ENCODE peak calls at places on chromosome 12, in four cellular contexts. O, L, T and A are unnamed samples.

GRCh38 chr12:3530548-3530947 is 39.5 kb downstream of the PRMT8 start:
- DNase-seq in O (no peak), L (no peak), T (no peak), A (no peak)

GRCh38 chr12:104493504-104493903 is 36.8 kb downstream of the CHST11 start:
- DNase-seq in O (no peak), L (no peak), T (no peak), A (no peak)

GRCh38 chr12:124410354-124411175 is 115.7 kb downstream of the RFLNA start:
- DNase-seq in O (peak; percentile 55), L (peak; percentile 59), T (peak; percentile 67), A (no peak)

GRCh38 chr12:131074221-131075083 is 120.7 kb downstream of the ADGRD1 start:
- DNase-seq in O (no peak), L (no peak), T (peak; percentile 50), A (no peak)

GRCh38 chr12:116339800-116340371 is 62.4 kb upstream of the MED13L start:
- DNase-seq in O (peak; percentile 45), L (no peak), T (no peak), A (no peak)

GRCh38 chr12:124913474-124914391 is 717 bp downstream of the UBC start:
- DNase-seq in O (peak; percentile 75), L (peak; percentile 93), T (peak; percentile 88), A (peak; percentile 90)

GRCh38 chr12:47102845-47103666 is 23.3 kb upstream of the AMIGO2 start:
- DNase-seq in O (peak; percentile 87), L (no peak), T (no peak), A (no peak)

GRCh38 chr12:131810672-131811071 is 17.5 kb upstream of the MMP17 start:
- DNase-seq in O (no peak), L (no peak), T (no peak), A (no peak)

GRCh38 chr12:43882578-43883178 is 46.8 kb downstream of the TMEM117 start:
- DNase-seq in O (peak; percentile 50), L (peak; percentile 22), T (no peak), A (no peak)

DNA sequence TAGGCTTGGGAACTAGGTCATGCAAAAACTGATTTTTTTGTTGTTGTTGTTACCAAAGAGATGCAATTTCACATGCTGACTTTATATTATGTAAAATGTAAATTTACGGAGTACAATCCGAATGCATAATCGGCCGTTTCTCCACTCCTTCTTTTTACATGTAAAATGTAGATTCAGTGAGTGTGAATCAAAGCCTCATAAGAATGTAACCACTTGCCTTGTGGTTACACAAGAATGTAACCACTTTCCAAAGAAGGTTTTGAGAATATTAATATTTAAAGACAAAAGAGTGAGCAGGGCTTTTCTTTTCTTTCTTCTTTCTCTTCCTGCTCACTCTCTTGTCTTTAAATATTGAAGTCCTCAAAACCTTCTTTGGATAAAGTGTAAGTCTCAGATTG is 26.6 kb upstream of the CD69 start:
- DNase-seq in O (peak; percentile 74), L (no peak), T (no peak), A (no peak)
- H3K4me3 ChIP-seq in O (no peak overlapping the region), L (no peak overlapping the region), T (no peak overlapping the region), A (no peak overlapping the region)

GRCh38 chr12:98592825-98593322 is 612 bp upstream of the SLC25A3 start:
- DNase-seq in O (no peak), L (no peak), T (no peak), A (no peak)

GRCh38 chr12:98593351-98594049 is at the start of gene SLC25A3:
- DNase-seq in O (peak; percentile 97), L (peak; percentile 97), T (peak; percentile 95), A (peak; percentile 98)

GRCh38 chr12:98594050-98594853 is 766 bp downstream of the SLC25A3 start:
- DNase-seq in O (peak; percentile 20), L (peak; percentile 47), T (peak; percentile 57), A (no peak)

GRCh38 chr12:98587084-98587483 is 6.4 kb upstream of the SLC25A3 start:
- DNase-seq in O (no peak), L (no peak), T (no peak), A (no peak)

DNA sequence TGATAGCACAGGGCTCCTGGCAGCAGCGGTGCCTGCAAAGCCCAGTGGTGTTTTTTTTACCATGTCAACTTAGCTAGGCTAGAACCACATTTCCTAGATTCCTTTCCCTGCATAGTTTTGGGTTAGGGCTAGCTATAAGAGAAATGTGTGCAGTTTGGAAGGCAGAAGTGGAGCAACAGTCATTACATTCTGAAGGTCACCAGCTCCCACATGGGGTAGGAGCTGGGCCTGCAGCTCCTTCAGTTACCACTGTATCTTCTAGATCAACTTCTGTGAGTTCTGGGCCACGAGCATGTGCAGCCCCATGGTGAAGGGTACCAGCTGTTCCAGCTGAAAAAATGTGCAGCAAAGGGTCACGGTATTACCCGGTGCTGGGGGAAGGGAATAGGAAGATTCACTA is 2.3 kb upstream of the SLC25A3 start:
- DNase-seq in O (no peak), L (no peak), T (no peak), A (no peak)
- TF ChIP-seq CTCF in O (no peak), L (no peak), T (no peak), A (no peak)

GRCh38 chr12:57235012-57235727 is 5.7 kb downstream of the SHMT2 start:
- DNase-seq in O (peak; percentile 41), L (peak; percentile 49), T (peak; percentile 53), A (no peak)
- H3K4me3 ChIP-seq in O (no peak overlapping the region), L (no peak overlapping the region), T (peak overlapping the region; percentile 45), A (peak overlapping the region; percentile 32)

DNA sequence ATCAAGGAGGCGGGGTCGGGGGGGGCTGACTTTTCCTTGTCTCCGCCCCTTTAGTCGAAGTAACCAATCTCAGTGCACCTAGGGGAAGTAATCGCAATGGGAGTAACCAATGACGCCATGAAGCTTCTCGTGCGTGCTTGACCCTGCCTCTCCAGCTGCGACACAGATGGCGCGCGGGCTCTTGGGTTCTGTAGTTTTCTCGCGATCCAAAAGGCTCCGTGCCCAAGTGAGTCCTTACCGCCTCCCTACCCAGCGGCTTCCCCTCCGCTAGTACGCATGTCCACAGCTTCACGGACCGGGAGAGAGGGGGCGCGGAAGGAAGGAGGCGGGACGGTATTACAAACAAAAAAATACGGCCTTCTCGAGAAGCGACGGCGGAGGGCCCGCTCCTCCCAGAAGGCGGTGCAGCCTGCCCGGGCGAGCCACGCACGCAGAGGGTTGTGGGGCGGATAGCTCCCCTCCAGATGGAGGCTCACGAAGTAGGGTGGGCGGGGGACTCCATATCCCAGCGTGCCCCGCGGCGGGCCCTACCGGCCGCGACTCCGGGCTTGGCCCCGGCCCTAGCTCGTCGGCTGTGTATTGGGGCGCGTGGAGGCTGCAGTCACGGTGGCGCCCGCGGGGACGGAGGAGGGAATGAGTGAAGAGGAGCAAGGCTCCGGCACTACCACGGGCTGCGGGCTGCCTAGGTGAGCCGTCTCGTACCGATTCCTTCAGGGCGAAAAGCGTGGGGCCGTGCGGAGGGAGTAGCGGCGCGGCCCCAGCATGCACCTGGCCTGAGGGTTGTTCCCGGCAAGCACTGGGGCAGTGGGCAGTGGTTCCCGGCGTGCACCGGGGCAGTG is at the start of gene TARBP2:
- DNase-seq in O (peak; percentile 99), L (peak; percentile 98), T (peak; percentile 97), A (peak; percentile 99)
- TF ChIP-seq CTCF in O (no peak), L (no peak), T (no peak), A (peak; percentile 28)

GRCh38 chr12:75481013-75481705 is 604 bp downstream of the GLIPR1 start:
- DNase-seq in O (no peak), L (no peak), T (no peak), A (no peak)

GRCh38 chr12:75480469-75480949 is at the start of gene GLIPR1:
- DNase-seq in O (peak; percentile 99), L (peak; percentile 49), T (peak; percentile 76), A (no peak)

GRCh38 chr12:75481774-75482173 is 1.2 kb downstream of the GLIPR1 start:
- DNase-seq in O (peak; percentile 78), L (no peak), T (no peak), A (no peak)

GRCh38 chr12:75483411-75483810 is 2.9 kb downstream of the GLIPR1 start:
- DNase-seq in O (no peak), L (no peak), T (no peak), A (no peak)

GRCh38 chr12:75482636-75483035 is 2.1 kb downstream of the GLIPR1 start:
- DNase-seq in O (no peak), L (no peak), T (no peak), A (no peak)
- H3K4me3 ChIP-seq in O (peak overlapping the region; percentile 74), L (no peak overlapping the region), T (peak overlapping the region; percentile 62), A (peak overlapping the region; percentile 47)